ENCODE peak calls at places on chromosomes 13 and 19, in seven cellular contexts. C is uterus, D is GM23338, T is thoracic aorta, Z is PC-3, M is testis, F is endodermal cell. X is an unnamed sample.

GRCh38 chr19:52190679-52191293 is 934 bp downstream of the PPP2R1A start:
- DNase-seq in T (no peak), D (peak; percentile 58), M (peak; percentile 44), F (peak; percentile 67), C (no peak), Z (peak; percentile 30), X (peak; percentile 46)

GRCh38 chr19:58409010-58409790 is 751 bp downstream of the ZNF584 start:
- DNase-seq in C (no peak), D (peak; percentile 37), M (peak; percentile 63), T (no peak), Z (peak; percentile 56), F (peak; percentile 65), X (no peak)

GRCh38 chr19:5017235-5017634 is 48.3 kb downstream of the KDM4B start:
- DNase-seq in C (no peak), M (no peak), Z (no peak), T (no peak), D (no peak), F (no peak), X (no peak)

GRCh38 chr13:75687145-75687763 is 51.1 kb downstream of the LMO7 start:
- DNase-seq in Z (peak; percentile 73), C (no peak), D (peak; percentile 75), T (no peak), M (no peak), F (no peak), X (no peak)

GRCh38 chr19:6674868-6675305 is 4.9 kb upstream of the TNFSF14 start:
- DNase-seq in D (peak; percentile 88), F (peak; percentile 87), M (peak; percentile 43), Z (peak; percentile 87), C (peak; percentile 28), T (no peak), X (peak; percentile 48)

GRCh38 chr13:44049546-44049945 is 169.8 kb downstream of the LACC1 start:
- DNase-seq in M (no peak), C (no peak), F (no peak), Z (no peak), D (no peak), T (no peak), X (no peak)

GRCh38 chr19:14113762-14114414 is 3.7 kb downstream of the PRKACA start:
- DNase-seq in T (no peak), D (peak; percentile 57), C (no peak), Z (peak; percentile 40), F (peak; percentile 71), M (peak; percentile 87), X (peak; percentile 46)

GRCh38 chr13:65913173-65913572 is 1317.0 kb downstream of the PCDH9 start:
- DNase-seq in Z (peak; percentile 83), F (no peak), D (no peak), T (no peak), C (no peak), M (no peak), X (no peak)

GRCh38 chr13:33999830-34000605 is 182.1 kb downstream of the RFC3 start:
- DNase-seq in T (no peak), Z (peak; percentile 77), D (no peak), M (no peak), C (no peak), F (no peak), X (no peak)

GRCh38 chr13:110275931-110276552 is 30.9 kb downstream of the COL4A1 start:
- DNase-seq in M (peak; percentile 65), Z (no peak), D (no peak), F (no peak), C (peak; percentile 66), T (no peak), X (no peak)

GRCh38 chr19:45130888-45131615 is 29.7 kb downstream of the NKPD1 start:
- DNase-seq in D (no peak), M (peak; percentile 34), C (no peak), T (no peak), F (no peak), Z (peak; percentile 58), X (no peak)

GRCh38 chr13:90070362-90070761 is 1277.1 kb upstream of the MIR17HG start:
- DNase-seq in F (no peak), D (no peak), M (no peak), T (no peak), Z (no peak), C (no peak), X (no peak)

GRCh38 chr13:90272356-90272755 is 1075.1 kb upstream of the MIR17HG start:
- DNase-seq in M (no peak), D (no peak), T (no peak), F (no peak), C (no peak), Z (peak; percentile 32), X (no peak)

GRCh38 chr19:33052352-33052972 is 12.2 kb downstream of the RHPN2 start:
- DNase-seq in M (no peak), D (no peak), C (peak; percentile 67), F (no peak), T (no peak), Z (peak; percentile 78), X (no peak)

DNA sequence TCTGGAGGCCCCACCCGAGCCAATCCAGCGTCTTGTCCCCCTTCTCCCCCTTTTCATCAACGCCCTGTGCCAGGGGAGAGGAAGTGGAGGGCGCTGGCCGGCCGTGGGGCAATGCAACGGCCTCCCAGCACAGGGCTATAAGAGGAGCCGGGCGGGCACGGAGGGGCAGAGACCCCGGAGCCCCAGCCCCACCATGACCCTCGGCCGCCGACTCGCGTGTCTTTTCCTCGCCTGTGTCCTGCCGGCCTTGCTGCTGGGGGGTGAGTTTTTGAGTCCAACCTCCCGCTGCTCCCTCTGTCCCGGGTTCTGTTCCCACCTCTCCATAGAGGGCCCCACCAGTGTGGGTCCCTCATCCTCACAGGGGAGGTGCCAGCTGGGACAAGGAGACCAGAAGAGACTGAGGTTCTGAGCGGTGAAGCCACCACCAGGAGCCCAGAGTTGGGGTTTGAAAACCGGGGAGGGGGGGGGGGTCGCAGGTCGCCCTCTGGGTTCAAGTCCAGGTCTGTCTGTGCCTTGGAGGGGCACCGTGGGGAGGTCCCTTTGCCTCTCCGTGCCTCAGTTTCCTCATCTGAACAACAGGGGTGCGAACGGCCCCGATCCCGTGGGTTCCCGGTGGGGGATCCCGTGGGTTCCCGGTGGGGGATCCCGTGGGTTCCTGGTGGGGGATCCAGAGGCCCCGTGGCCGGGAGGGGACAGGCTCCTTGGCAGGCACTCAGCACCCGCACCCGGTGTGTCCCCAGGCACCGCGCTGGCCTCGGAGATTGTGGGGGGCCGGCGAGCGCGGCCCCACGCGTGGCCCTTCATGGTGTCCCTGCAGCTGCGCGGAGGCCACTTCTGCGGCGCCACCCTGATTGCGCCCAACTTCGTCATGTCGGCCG is at the start of gene ELANE:
- DNase-seq in T (no peak), M (no peak), F (no peak), D (no peak), Z (no peak), C (no peak), X (no peak)
- H3K27ac ChIP-seq in T (peak within 1 kb of the TSS; percentile 19), M (peak within 1 kb of the TSS; percentile 40), F (no peak within 1 kb of the TSS), D (no peak within 1 kb of the TSS), Z (no peak within 1 kb of the TSS), C (peak within 1 kb of the TSS; percentile 70), X (peak within 1 kb of the TSS; percentile 54)

GRCh38 chr19:1417145-1417544 is 9.8 kb downstream of the DAZAP1 start:
- DNase-seq in C (no peak), D (no peak), F (no peak), T (no peak), Z (no peak), M (no peak), X (no peak)

GRCh38 chr19:1416014-1416841 is 8.8 kb downstream of the DAZAP1 start:
- DNase-seq in T (no peak), M (no peak), F (no peak), C (no peak), D (no peak), Z (no peak), X (no peak)

GRCh38 chr19:1418951-1419735 is 11.8 kb downstream of the DAZAP1 start:
- DNase-seq in T (no peak), D (no peak), C (no peak), F (no peak), M (no peak), Z (no peak), X (no peak)

GRCh38 chr19:1418494-1418775 is 11.0 kb downstream of the DAZAP1 start:
- DNase-seq in F (no peak), M (no peak), C (no peak), T (no peak), D (no peak), Z (no peak), X (no peak)

GRCh38 chr19:1417681-1418493 is 10.5 kb downstream of the DAZAP1 start:
- DNase-seq in F (no peak), C (no peak), M (peak; percentile 71), Z (no peak), D (no peak), T (no peak), X (no peak)
- H3K36me3 ChIP-seq in F (peaks cover 69% of the 10 kb centered on the region), C (no peaks in the 10 kb centered on the region), M (no peaks in the 10 kb centered on the region), Z (peaks cover 29% of the 10 kb centered on the region), D (peaks cover 21% of the 10 kb centered on the region), T (peaks cover 46% of the 10 kb centered on the region), X (no peaks in the 10 kb centered on the region)

GRCh38 chr19:48290341-48290922 is 20.6 kb downstream of the ZNF114 start:
- DNase-seq in D (peak; percentile 90), Z (no peak), C (peak; percentile 28), F (peak; percentile 97), M (no peak), T (no peak), X (no peak)
- TF ChIP-seq CTCF in D (peak; percentile 71), Z (no peak), C (no peak), F (peak; percentile 78), M (no peak), T (no peak), X (no peak)

GRCh38 chr19:18361646-18362045 is 21.2 kb downstream of the PGPEP1 start:
- DNase-seq in C (no peak), F (no peak), D (no peak), Z (no peak), T (no peak), M (no peak), X (no peak)
- H3K27ac ChIP-seq in C (no peak overlapping the region), F (no peak overlapping the region), D (no peak overlapping the region), Z (no peak overlapping the region), T (no peak overlapping the region), M (no peak overlapping the region), X (no peak overlapping the region)

DNA sequence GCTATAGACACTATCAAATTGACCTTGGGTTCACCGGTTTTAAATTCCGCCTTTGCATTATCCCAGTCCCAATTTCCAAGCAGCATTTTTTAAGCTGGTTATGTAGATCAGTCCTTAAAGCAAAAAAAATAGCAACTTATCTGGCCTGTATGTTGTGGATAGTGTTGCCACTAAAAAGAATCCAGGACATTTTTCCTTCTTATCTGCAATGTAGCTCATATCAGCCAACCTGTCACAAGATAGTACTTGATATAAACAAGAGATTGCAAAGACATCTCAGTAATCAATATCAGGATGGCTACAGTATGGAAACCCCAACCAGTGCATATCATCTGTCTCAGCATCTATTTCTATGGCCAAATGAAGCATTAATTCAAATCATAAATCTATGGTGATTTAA is 240.6 kb downstream of the DACH1 start:
- DNase-seq in M (no peak), T (no peak), Z (no peak), D (no peak), F (no peak), C (no peak), X (no peak)
- H3K36me3 ChIP-seq in M (no peaks in the 10 kb centered on the region), T (no peaks in the 10 kb centered on the region), Z (no peaks in the 10 kb centered on the region), D (no peaks in the 10 kb centered on the region), F (no peaks in the 10 kb centered on the region), C (no peaks in the 10 kb centered on the region), X (no peaks in the 10 kb centered on the region)

X was measured in lung.